ENCODE peak calls at places on chromosomes 11 and 22, in four cellular contexts. G is skeletal muscle cell, N is IMR-90, K is K562. F is an unnamed sample.

GRCh38 chr11:109902764-109903436 is 190.3 kb upstream of the ZC3H12C start:
- DNase-seq in G (no peak), N (no peak), K (peak), F (no peak)

GRCh38 chr11:64285885-64286800 is 495 bp downstream of the GPR137 start:
- DNase-seq in G (no peak), N (no peak), K (no peak), F (no peak)

GRCh38 chr11:114348200-114349191 is 51.8 kb downstream of the C11orf71 start:
- DNase-seq in G (peak), N (peak), K (peak), F (peak)

GRCh38 chr11:86749861-86750401 is 50.4 kb upstream of the PRSS23 start:
- DNase-seq in G (no peak), N (no peak), K (no peak), F (no peak)

GRCh38 chr11:24253237-24253760 is 243.6 kb upstream of the LUZP2 start:
- DNase-seq in G (no peak), N (peak), K (no peak), F (no peak)

GRCh38 chr11:62399172-62399867 is 19.5 kb upstream of the SCGB1A1 start:
- DNase-seq in G (no peak), N (no peak), K (no peak), F (no peak)

GRCh38 chr11:76062733-76063132 is 143.6 kb downstream of the WNT11 start:
- DNase-seq in G (no peak), N (no peak), K (no peak), F (no peak)

GRCh38 chr11:134517621-134518293 is 105.7 kb upstream of the B3GAT1 start:
- DNase-seq in G (no peak), N (no peak), K (no peak), F (no peak)

GRCh38 chr11:65636810-65637557 is 917 bp upstream of the SIPA1 start:
- DNase-seq in G (no peak), N (no peak), K (peak), F (no peak)
- H3K4me3 ChIP-seq in G (no peak), N (no peak), K (no peak), F (no peak)

DNA sequence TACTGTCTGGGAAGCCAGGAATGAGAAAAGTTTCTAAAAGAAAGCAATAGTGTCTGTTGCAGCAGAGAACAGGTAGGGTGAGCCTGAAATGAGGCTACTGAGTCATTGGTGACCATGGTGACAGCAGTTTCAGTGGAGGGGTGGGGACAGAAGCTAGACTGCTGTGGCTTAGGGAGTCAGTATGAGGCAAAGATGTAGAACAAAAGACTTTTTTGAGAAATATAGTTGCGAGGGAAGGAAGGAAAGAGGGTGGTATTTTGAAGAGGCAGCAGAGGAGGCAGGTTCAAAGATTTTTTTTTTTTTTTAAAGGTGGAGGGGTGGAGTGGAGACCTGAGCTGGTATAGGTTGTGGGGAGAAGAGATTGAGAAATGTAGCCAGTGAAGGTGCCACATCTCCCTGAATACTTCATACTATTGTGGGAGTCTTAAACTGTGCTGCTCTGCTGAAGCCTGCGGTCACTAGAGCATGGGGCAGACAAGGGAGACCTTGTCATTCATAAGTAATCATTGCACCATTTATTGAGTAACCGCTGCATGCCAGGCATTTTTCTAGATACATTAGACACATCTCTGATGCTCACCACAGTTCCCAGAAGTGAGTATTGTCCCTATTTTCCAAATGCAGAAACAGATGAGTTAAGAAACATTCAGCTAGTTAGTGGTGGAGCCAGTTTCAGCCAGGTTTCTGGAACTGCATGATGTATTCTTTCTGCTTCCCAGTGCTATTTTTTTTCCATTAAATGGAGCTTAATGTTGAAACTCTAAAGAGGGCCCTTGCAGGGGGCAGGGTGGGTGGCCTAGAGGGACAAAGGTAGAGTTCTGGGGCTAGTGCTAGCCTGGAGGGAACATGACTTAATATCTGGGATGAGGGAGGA is 49.9 kb downstream of the STIM1 start:
- DNase-seq in G (peak), N (peak), K (peak), F (no peak)
- H3K4me3 ChIP-seq in G (no peak), N (no peak), K (no peak), F (no peak)

GRCh38 chr22:17990942-17991341 is 33.4 kb downstream of the MICAL3 start:
- DNase-seq in G (no peak), N (no peak), K (no peak), F (no peak)

GRCh38 chr22:17985606-17986005 is 38.8 kb downstream of the MICAL3 start:
- DNase-seq in G (no peak), N (no peak), K (no peak), F (no peak)

GRCh38 chr22:17990167-17990566 is 34.2 kb downstream of the MICAL3 start:
- DNase-seq in G (no peak), N (no peak), K (no peak), F (no peak)

GRCh38 chr22:17984114-17984513 is 40.2 kb downstream of the MICAL3 start:
- DNase-seq in G (no peak), N (no peak), K (no peak), F (no peak)

DNA sequence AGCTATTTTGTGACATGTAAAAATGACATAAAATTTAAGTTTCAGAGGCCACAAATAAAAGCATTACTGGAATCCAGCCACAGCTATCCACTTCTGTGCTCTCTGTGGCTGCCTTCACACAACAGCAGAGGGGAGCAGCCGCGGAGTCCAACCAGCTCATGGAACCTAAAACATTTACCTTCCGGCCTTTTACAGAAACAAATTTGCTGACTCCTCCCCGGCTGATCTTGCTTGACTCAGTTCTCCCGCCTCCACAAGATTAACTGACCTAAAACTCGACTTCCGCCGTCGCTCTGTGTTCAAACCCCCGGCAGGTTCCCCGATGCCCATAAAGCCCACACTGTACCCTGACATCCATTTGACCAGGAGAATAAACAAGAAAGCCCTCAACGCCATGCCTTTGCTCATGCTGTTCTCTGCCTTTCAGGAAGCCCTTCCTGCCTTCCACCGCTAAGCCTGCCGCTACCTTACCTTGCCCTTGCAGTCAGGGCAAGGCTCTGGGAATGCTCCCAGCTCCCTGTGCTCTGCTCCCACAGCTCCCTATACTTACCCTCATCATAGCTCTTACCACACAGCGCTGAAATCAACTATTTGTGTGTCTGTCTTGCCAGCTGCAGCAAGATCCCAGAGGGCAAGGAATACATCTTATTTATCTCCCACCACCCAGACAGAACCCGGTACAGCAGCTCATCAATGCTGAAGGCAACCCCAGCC is 35.4 kb downstream of the MICAL3 start:
- DNase-seq in G (no peak), N (no peak), K (no peak), F (no peak)
- H3K4me3 ChIP-seq in G (no peak), N (no peak), K (no peak), F (no peak)

GRCh38 chr11:34587282-34587677 is 33.6 kb upstream of the EHF start:
- DNase-seq in G (no peak), N (no peak), K (no peak), F (no peak)

GRCh38 chr11:34588023-34588422 is 32.9 kb upstream of the EHF start:
- DNase-seq in G (no peak), N (no peak), K (peak), F (no peak)

GRCh38 chr11:34585304-34585869 is 35.5 kb upstream of the EHF start:
- DNase-seq in G (no peak), N (no peak), K (no peak), F (no peak)

GRCh38 chr11:34586655-34587281 is 34.1 kb upstream of the EHF start:
- DNase-seq in G (no peak), N (no peak), K (no peak), F (no peak)

DNA sequence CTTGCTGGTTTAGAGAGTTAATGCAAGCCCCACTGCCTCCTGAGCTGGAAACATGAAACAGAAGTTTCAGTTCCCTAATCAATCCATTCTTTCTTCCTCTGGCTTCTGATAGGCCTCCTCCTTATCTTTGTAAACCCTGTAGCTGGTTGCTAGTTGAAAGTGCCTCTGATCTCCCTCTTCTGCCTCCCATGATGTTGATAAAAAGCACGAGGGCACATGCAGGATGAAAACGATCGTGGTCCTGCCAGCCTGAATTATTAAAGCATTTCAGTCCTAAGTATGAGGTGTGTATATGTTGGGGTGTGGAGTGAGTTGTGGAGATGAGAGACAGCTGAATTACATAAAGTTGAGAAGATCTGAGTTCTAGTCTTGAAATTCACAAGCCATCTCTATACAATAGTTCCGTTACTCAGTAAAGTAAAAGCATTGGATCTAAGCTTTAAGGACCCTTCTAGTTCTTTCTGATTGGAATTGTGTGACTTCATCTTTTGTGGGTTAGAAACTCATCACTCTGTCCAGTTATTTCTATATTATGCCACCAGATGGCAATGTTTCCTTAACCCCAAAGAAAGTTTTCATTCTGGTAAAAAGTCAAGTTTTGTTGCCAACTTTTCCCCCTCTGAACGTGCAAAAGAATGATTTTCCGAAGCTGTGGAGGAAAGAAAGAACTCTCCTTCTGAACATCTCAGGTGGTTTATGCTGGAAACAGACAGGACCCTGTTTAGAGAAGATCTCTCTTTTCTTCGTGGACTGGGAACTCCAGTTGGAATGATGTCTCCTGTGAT is 34.8 kb upstream of the EHF start:
- DNase-seq in G (peak), N (peak), K (peak), F (peak)
- H3K4me3 ChIP-seq in G (peak), N (no peak), K (no peak), F (peak)

GRCh38 chr11:48013269-48013901 is 33.0 kb downstream of the PTPRJ start:
- DNase-seq in G (no peak), N (peak), K (no peak), F (no peak)
- H3K4me3 ChIP-seq in G (no peak), N (no peak), K (no peak), F (no peak)

GRCh38 chr11:28104984-28105383 is 3.0 kb downstream of the KIF18A start:
- DNase-seq in G (no peak), N (no peak), K (no peak), F (no peak)

GRCh38 chr11:28098257-28098656 is 9.7 kb downstream of the KIF18A start:
- DNase-seq in G (no peak), N (no peak), K (no peak), F (no peak)

GRCh38 chr11:28104425-28104824 is 3.5 kb downstream of the KIF18A start:
- DNase-seq in G (no peak), N (no peak), K (no peak), F (no peak)

GRCh38 chr11:28100665-28101064 is 7.3 kb downstream of the KIF18A start:
- DNase-seq in G (no peak), N (no peak), K (no peak), F (no peak)

DNA sequence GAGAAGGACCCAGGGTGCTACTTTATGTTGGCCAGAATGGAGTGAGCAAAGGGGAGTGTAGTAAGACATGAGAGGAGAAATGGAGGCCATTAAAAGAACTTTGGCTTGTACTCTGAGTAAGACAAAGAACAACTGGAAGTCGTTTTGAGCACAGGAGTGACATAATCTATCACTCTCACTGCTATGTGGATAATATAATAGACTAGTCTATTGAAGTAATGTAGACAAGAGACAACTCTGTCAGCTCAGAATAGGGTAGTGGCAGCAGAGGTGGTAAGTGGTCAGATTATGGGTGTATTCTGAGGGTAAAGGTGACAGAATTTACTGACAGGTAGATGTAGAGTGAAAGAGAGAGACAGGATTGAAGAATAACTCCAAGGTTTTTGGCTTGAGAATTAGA is 8.2 kb downstream of the KIF18A start:
- DNase-seq in G (no peak), N (no peak), K (no peak), F (no peak)
- H3K4me3 ChIP-seq in G (no peak), N (no peak), K (no peak), F (no peak)

DNA sequence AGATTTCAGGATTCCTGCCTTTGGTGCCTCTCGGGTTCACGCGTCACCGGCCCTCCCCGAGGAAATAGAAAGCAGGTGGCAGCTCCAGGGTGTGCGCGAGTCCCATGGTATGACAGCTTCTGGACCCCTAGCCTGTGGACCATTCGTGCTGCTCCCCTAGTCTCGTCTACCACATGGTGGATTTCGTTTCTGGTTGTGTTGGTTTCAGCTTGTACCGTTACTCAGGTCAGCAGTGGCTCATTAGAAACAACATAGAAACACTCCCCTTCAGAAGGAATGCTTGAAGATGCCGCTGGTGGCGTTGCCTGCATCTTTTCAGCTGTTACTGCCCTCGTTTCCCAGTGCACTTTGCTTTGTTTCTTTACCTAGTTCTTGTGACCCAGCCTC is 705 bp downstream of the TTC17 start:
- DNase-seq in G (no peak), N (peak), K (peak), F (no peak)
- H3K4me3 ChIP-seq in G (peak), N (peak), K (peak), F (peak)

F was measured in astrocyte of the cerebellum.